ENCODE peak calls at places on chromosomes 6 and 20, in ten cellular contexts. One of them, this sample, is unnamed.

GRCh38 chr20:53918949-53919361 is 151.4 kb downstream of the BCAS1 start:
- DNase-seq in psoas muscle: no peak
- DNase-seq in neural progenitor cell: peak; percentile 80
- DNase-seq in dorsolateral prefrontal cortex: no peak
- DNase-seq in HepG2: no peak
- DNase-seq in pancreas: no peak
- DNase-seq in stomach: no peak
- DNase-seq in HCT116: no peak
- DNase-seq in upper lobe of right lung: no peak
- DNase-seq in IMR-90: no peak
- DNase-seq in this sample: no peak

GRCh38 chr6:154127638-154128037 is 88.6 kb downstream of the OPRM1 start:
- DNase-seq in pancreas: no peak
- DNase-seq in HCT116: no peak
- DNase-seq in stomach: no peak
- DNase-seq in psoas muscle: no peak
- DNase-seq in dorsolateral prefrontal cortex: no peak
- DNase-seq in neural progenitor cell: peak; percentile 65
- DNase-seq in IMR-90: no peak
- DNase-seq in HepG2: no peak
- DNase-seq in upper lobe of right lung: no peak
- DNase-seq in this sample: no peak

GRCh38 chr6:16846399-16846778 is 85.1 kb upstream of the ATXN1 start:
- DNase-seq in stomach: no peak
- DNase-seq in neural progenitor cell: no peak
- DNase-seq in psoas muscle: no peak
- DNase-seq in dorsolateral prefrontal cortex: no peak
- DNase-seq in upper lobe of right lung: no peak
- DNase-seq in HCT116: no peak
- DNase-seq in pancreas: no peak
- DNase-seq in IMR-90: no peak
- DNase-seq in HepG2: no peak
- DNase-seq in this sample: no peak

GRCh38 chr6:114287461-114287860 is 55.4 kb downstream of the HS3ST5 start:
- DNase-seq in HepG2: no peak
- DNase-seq in neural progenitor cell: no peak
- DNase-seq in pancreas: no peak
- DNase-seq in psoas muscle: no peak
- DNase-seq in dorsolateral prefrontal cortex: no peak
- DNase-seq in upper lobe of right lung: no peak
- DNase-seq in IMR-90: no peak
- DNase-seq in stomach: no peak
- DNase-seq in HCT116: no peak
- DNase-seq in this sample: no peak

GRCh38 chr20:44618318-44618731 is 33.2 kb downstream of the ADA start:
- DNase-seq in HCT116: no peak
- DNase-seq in stomach: peak; percentile 69
- DNase-seq in dorsolateral prefrontal cortex: no peak
- DNase-seq in HepG2: no peak
- DNase-seq in IMR-90: no peak
- DNase-seq in psoas muscle: no peak
- DNase-seq in neural progenitor cell: no peak
- DNase-seq in upper lobe of right lung: peak; percentile 66
- DNase-seq in pancreas: no peak
- DNase-seq in this sample: no peak

GRCh38 chr20:44404204-44405181 is 49.0 kb downstream of the HNF4A start:
- DNase-seq in IMR-90: no peak
- DNase-seq in neural progenitor cell: no peak
- DNase-seq in HepG2: no peak
- DNase-seq in pancreas: no peak
- DNase-seq in dorsolateral prefrontal cortex: no peak
- DNase-seq in stomach: no peak
- DNase-seq in psoas muscle: no peak
- DNase-seq in upper lobe of right lung: no peak
- DNase-seq in HCT116: no peak
- DNase-seq in this sample: no peak

GRCh38 chr6:147222160-147222838 is 18.1 kb downstream of the STXBP5 start:
- DNase-seq in IMR-90: peak; percentile 52
- DNase-seq in upper lobe of right lung: no peak
- DNase-seq in neural progenitor cell: no peak
- DNase-seq in HepG2: peak; percentile 30
- DNase-seq in psoas muscle: no peak
- DNase-seq in dorsolateral prefrontal cortex: no peak
- DNase-seq in pancreas: no peak
- DNase-seq in HCT116: no peak
- DNase-seq in stomach: no peak
- DNase-seq in this sample: no peak

GRCh38 chr6:34146021-34146782 is at the start of gene GRM4:
- DNase-seq in IMR-90: no peak
- DNase-seq in stomach: no peak
- DNase-seq in psoas muscle: no peak
- DNase-seq in HepG2: no peak
- DNase-seq in neural progenitor cell: no peak
- DNase-seq in upper lobe of right lung: peak; percentile 49
- DNase-seq in HCT116: no peak
- DNase-seq in pancreas: peak; percentile 39
- DNase-seq in dorsolateral prefrontal cortex: peak; percentile 11
- DNase-seq in this sample: no peak

GRCh38 chr6:116108836-116109235 is 8.2 kb downstream of the NT5DC1 start:
- DNase-seq in dorsolateral prefrontal cortex: no peak
- DNase-seq in HepG2: no peak
- DNase-seq in neural progenitor cell: no peak
- DNase-seq in upper lobe of right lung: no peak
- DNase-seq in HCT116: no peak
- DNase-seq in psoas muscle: no peak
- DNase-seq in IMR-90: no peak
- DNase-seq in pancreas: no peak
- DNase-seq in stomach: no peak
- DNase-seq in this sample: no peak

GRCh38 chr20:51402201-51402600 is 140.3 kb downstream of the NFATC2 start:
- DNase-seq in neural progenitor cell: no peak
- DNase-seq in stomach: no peak
- DNase-seq in psoas muscle: no peak
- DNase-seq in dorsolateral prefrontal cortex: no peak
- DNase-seq in upper lobe of right lung: peak; percentile 32
- DNase-seq in HepG2: no peak
- DNase-seq in HCT116: no peak
- DNase-seq in IMR-90: peak; percentile 71
- DNase-seq in pancreas: no peak
- DNase-seq in this sample: peak; percentile 12

GRCh38 chr6:166381733-166382499 is 824 bp downstream of the MPC1 start:
- DNase-seq in stomach: peak; percentile 92
- DNase-seq in HCT116: peak; percentile 45
- DNase-seq in upper lobe of right lung: peak; percentile 93
- DNase-seq in IMR-90: peak; percentile 46
- DNase-seq in pancreas: peak; percentile 96
- DNase-seq in HepG2: peak; percentile 58
- DNase-seq in dorsolateral prefrontal cortex: peak; percentile 54
- DNase-seq in neural progenitor cell: peak; percentile 73
- DNase-seq in psoas muscle: peak; percentile 68
- DNase-seq in this sample: no peak

GRCh38 chr20:17699931-17700351 is at the start of gene BANF2:
- DNase-seq in dorsolateral prefrontal cortex: no peak
- DNase-seq in neural progenitor cell: no peak
- DNase-seq in HCT116: no peak
- DNase-seq in HepG2: no peak
- DNase-seq in pancreas: peak; percentile 78
- DNase-seq in IMR-90: no peak
- DNase-seq in stomach: no peak
- DNase-seq in psoas muscle: no peak
- DNase-seq in upper lobe of right lung: no peak
- DNase-seq in this sample: no peak

GRCh38 chr6:160089534-160089897 is 32.1 kb upstream of the SLC22A1 start:
- DNase-seq in neural progenitor cell: no peak
- DNase-seq in dorsolateral prefrontal cortex: no peak
- DNase-seq in HepG2: no peak
- DNase-seq in IMR-90: no peak
- DNase-seq in pancreas: no peak
- DNase-seq in HCT116: no peak
- DNase-seq in psoas muscle: no peak
- DNase-seq in stomach: no peak
- DNase-seq in upper lobe of right lung: no peak
- DNase-seq in this sample: no peak

GRCh38 chr6:160088069-160088773 is 33.4 kb upstream of the SLC22A1 start:
- DNase-seq in stomach: peak; percentile 60
- DNase-seq in HCT116: peak; percentile 4
- DNase-seq in pancreas: no peak
- DNase-seq in upper lobe of right lung: no peak
- DNase-seq in psoas muscle: peak; percentile 64
- DNase-seq in dorsolateral prefrontal cortex: peak; percentile 71
- DNase-seq in HepG2: peak; percentile 33
- DNase-seq in IMR-90: peak; percentile 89
- DNase-seq in neural progenitor cell: peak; percentile 61
- DNase-seq in this sample: no peak

GRCh38 chr6:160085713-160086505 is 35.7 kb upstream of the SLC22A1 start:
- DNase-seq in neural progenitor cell: peak; percentile 20
- DNase-seq in upper lobe of right lung: no peak
- DNase-seq in dorsolateral prefrontal cortex: no peak
- DNase-seq in IMR-90: no peak
- DNase-seq in psoas muscle: no peak
- DNase-seq in pancreas: no peak
- DNase-seq in HCT116: no peak
- DNase-seq in stomach: no peak
- DNase-seq in HepG2: no peak
- DNase-seq in this sample: no peak

GRCh38 chr6:160086754-160087153 is 34.9 kb upstream of the SLC22A1 start:
- DNase-seq in HCT116: no peak
- DNase-seq in IMR-90: no peak
- DNase-seq in stomach: no peak
- DNase-seq in dorsolateral prefrontal cortex: no peak
- DNase-seq in psoas muscle: no peak
- DNase-seq in pancreas: no peak
- DNase-seq in upper lobe of right lung: no peak
- DNase-seq in neural progenitor cell: no peak
- DNase-seq in HepG2: no peak
- DNase-seq in this sample: no peak

GRCh38 chr6:160088774-160089533 is 32.7 kb upstream of the SLC22A1 start:
- DNase-seq in dorsolateral prefrontal cortex: peak; percentile 49
- DNase-seq in neural progenitor cell: no peak
- DNase-seq in IMR-90: no peak
- DNase-seq in HCT116: no peak
- DNase-seq in psoas muscle: no peak
- DNase-seq in HepG2: no peak
- DNase-seq in upper lobe of right lung: no peak
- DNase-seq in stomach: no peak
- DNase-seq in pancreas: no peak
- DNase-seq in this sample: no peak
- H3K27ac ChIP-seq in dorsolateral prefrontal cortex: peak overlapping the region; percentile 65
- H3K27ac ChIP-seq in neural progenitor cell: no peak overlapping the region
- H3K27ac ChIP-seq in IMR-90: no peak overlapping the region
- H3K27ac ChIP-seq in HCT116: no peak overlapping the region
- H3K27ac ChIP-seq in psoas muscle: peak overlapping the region; percentile 37
- H3K27ac ChIP-seq in HepG2: no peak overlapping the region
- H3K27ac ChIP-seq in upper lobe of right lung: no peak overlapping the region
- H3K27ac ChIP-seq in stomach: no peak overlapping the region
- H3K27ac ChIP-seq in pancreas: no peak overlapping the region
- H3K27ac ChIP-seq in this sample: no peak overlapping the region

GRCh38 chr20:47125553-47126373 is 230.7 kb downstream of the ZMYND8 start:
- DNase-seq in pancreas: no peak
- DNase-seq in psoas muscle: no peak
- DNase-seq in dorsolateral prefrontal cortex: no peak
- DNase-seq in upper lobe of right lung: no peak
- DNase-seq in neural progenitor cell: peak; percentile 79
- DNase-seq in HepG2: no peak
- DNase-seq in HCT116: no peak
- DNase-seq in IMR-90: no peak
- DNase-seq in stomach: no peak
- DNase-seq in this sample: peak; percentile 83
- H3K27ac ChIP-seq in pancreas: no peak overlapping the region
- H3K27ac ChIP-seq in psoas muscle: peak overlapping the region; percentile 41
- H3K27ac ChIP-seq in dorsolateral prefrontal cortex: peak overlapping the region; percentile 12
- H3K27ac ChIP-seq in upper lobe of right lung: peak overlapping the region; percentile 60
- H3K27ac ChIP-seq in neural progenitor cell: peak overlapping the region; percentile 32
- H3K27ac ChIP-seq in HepG2: no peak overlapping the region
- H3K27ac ChIP-seq in HCT116: no peak overlapping the region
- H3K27ac ChIP-seq in IMR-90: peak overlapping the region; percentile 32
- H3K27ac ChIP-seq in stomach: peak overlapping the region; percentile 51
- H3K27ac ChIP-seq in this sample: peak overlapping the region; percentile 97

GRCh38 chr20:235891-236290 is 8.8 kb downstream of the DEFB129 start:
- DNase-seq in psoas muscle: no peak
- DNase-seq in upper lobe of right lung: no peak
- DNase-seq in stomach: no peak
- DNase-seq in neural progenitor cell: peak; percentile 25
- DNase-seq in HepG2: no peak
- DNase-seq in HCT116: no peak
- DNase-seq in IMR-90: no peak
- DNase-seq in pancreas: no peak
- DNase-seq in dorsolateral prefrontal cortex: no peak
- DNase-seq in this sample: peak; percentile 8

GRCh38 chr20:237918-238317 is 10.9 kb downstream of the DEFB129 start:
- DNase-seq in HCT116: no peak
- DNase-seq in IMR-90: no peak
- DNase-seq in HepG2: no peak
- DNase-seq in upper lobe of right lung: no peak
- DNase-seq in stomach: no peak
- DNase-seq in pancreas: no peak
- DNase-seq in psoas muscle: no peak
- DNase-seq in neural progenitor cell: no peak
- DNase-seq in dorsolateral prefrontal cortex: no peak
- DNase-seq in this sample: no peak

DNA sequence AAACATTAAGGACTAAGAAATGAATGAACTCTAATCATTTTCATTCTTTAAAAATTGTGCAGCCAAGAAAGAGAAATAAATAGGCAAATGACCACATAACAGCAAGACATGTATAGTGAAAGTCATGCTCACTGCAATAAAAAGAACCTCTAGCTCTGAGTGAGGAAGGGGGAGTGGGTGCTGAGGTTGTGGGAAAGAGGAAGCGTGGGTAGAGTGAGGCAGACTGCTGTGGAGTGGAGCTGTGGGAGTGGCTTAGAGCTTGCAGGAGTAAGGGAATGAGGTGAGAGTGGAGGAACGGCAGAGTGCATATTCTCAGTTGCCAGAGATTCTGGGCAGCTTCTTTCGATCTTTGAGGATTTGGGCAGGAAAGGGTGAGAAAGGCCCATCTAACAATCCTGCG is 10.4 kb downstream of the DEFB129 start:
- DNase-seq in neural progenitor cell: no peak
- DNase-seq in upper lobe of right lung: peak; percentile 65
- DNase-seq in HepG2: no peak
- DNase-seq in pancreas: no peak
- DNase-seq in IMR-90: peak; percentile 5
- DNase-seq in HCT116: no peak
- DNase-seq in dorsolateral prefrontal cortex: no peak
- DNase-seq in psoas muscle: no peak
- DNase-seq in stomach: no peak
- DNase-seq in this sample: no peak
- H3K27ac ChIP-seq in neural progenitor cell: no peak overlapping the region
- H3K27ac ChIP-seq in upper lobe of right lung: peak overlapping the region; percentile 42
- H3K27ac ChIP-seq in HepG2: no peak overlapping the region
- H3K27ac ChIP-seq in pancreas: no peak overlapping the region
- H3K27ac ChIP-seq in IMR-90: no peak overlapping the region
- H3K27ac ChIP-seq in HCT116: no peak overlapping the region
- H3K27ac ChIP-seq in dorsolateral prefrontal cortex: no peak overlapping the region
- H3K27ac ChIP-seq in psoas muscle: no peak overlapping the region
- H3K27ac ChIP-seq in stomach: no peak overlapping the region
- H3K27ac ChIP-seq in this sample: no peak overlapping the region

DNA sequence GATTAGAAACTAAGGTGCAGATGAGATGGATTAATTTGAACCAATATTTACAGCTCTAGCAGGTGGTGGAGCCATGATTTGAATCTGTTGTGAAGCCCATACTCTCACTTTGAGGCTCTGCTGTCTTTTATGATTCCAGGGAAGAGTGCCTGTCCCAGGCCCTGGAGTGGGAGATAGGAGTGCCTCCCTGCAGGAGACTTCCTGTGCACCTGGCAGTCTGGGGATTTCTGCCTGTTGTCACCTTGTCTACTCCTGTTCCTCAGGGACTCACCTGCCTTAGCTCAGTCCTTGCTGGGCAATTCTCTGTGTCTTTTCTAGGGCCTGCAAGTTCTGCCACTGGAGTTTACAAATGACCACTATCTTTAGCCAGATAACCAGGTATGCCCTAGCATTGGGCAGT is 46.3 kb downstream of the SCAND1 start:
- DNase-seq in pancreas: no peak
- DNase-seq in upper lobe of right lung: no peak
- DNase-seq in psoas muscle: no peak
- DNase-seq in IMR-90: no peak
- DNase-seq in dorsolateral prefrontal cortex: no peak
- DNase-seq in HCT116: no peak
- DNase-seq in HepG2: no peak
- DNase-seq in neural progenitor cell: no peak
- DNase-seq in stomach: no peak
- DNase-seq in this sample: no peak
- H3K27ac ChIP-seq in pancreas: no peak overlapping the region
- H3K27ac ChIP-seq in upper lobe of right lung: no peak overlapping the region
- H3K27ac ChIP-seq in psoas muscle: no peak overlapping the region
- H3K27ac ChIP-seq in IMR-90: no peak overlapping the region
- H3K27ac ChIP-seq in dorsolateral prefrontal cortex: no peak overlapping the region
- H3K27ac ChIP-seq in HCT116: no peak overlapping the region
- H3K27ac ChIP-seq in HepG2: no peak overlapping the region
- H3K27ac ChIP-seq in neural progenitor cell: no peak overlapping the region
- H3K27ac ChIP-seq in stomach: no peak overlapping the region
- H3K27ac ChIP-seq in this sample: no peak overlapping the region

This sample was measured in epithelial cell of prostate.